ENCODE peak calls at places on chromosomes 5 and 9, in five cellular contexts. H is H9, J is HCT116, X is K562, O is neural progenitor cell. B is an unnamed sample.

GRCh38 chr5:118611332-118611945 is 376.9 kb downstream of the DTWD2 start:
- DNase-seq in H (peak), J (peak), X (peak), O (peak), B (peak)

GRCh38 chr9:96299823-96300222 is 2.2 kb downstream of the HSD17B3 start:
- DNase-seq in H (no peak), J (peak), X (no peak), O (no peak), B (no peak)

GRCh38 chr9:96885424-96885823 is 31.1 kb upstream of the ZNF782 start:
- DNase-seq in H (no peak), J (no peak), X (no peak), O (no peak), B (no peak)

GRCh38 chr9:95504053-95504963 is 12.5 kb downstream of the PTCH1 start:
- DNase-seq in H (peak), J (no peak), X (peak), O (peak), B (peak)

GRCh38 chr9:133813749-133814585 is 75.8 kb upstream of the SARDH start:
- DNase-seq in H (no peak), J (no peak), X (no peak), O (no peak), B (no peak)

GRCh38 chr9:2478421-2478820 is 143.2 kb upstream of the VLDLR start:
- DNase-seq in H (no peak), J (no peak), X (no peak), O (no peak), B (no peak)

GRCh38 chr9:120659209-120659608 is 55.1 kb downstream of the MEGF9 start:
- DNase-seq in H (no peak), J (no peak), X (no peak), O (no peak), B (no peak)

GRCh38 chr5:160500776-160501175 is 79.1 kb downstream of the PTTG1 start:
- DNase-seq in H (no peak), J (no peak), X (no peak), O (peak), B (no peak)

GRCh38 chr5:149063017-149063687 is at the start of gene SH3TC2:
- DNase-seq in H (peak), J (peak), X (no peak), O (peak), B (peak)

GRCh38 chr9:108789742-108790141 is 66.0 kb downstream of the ACTL7B start:
- DNase-seq in H (no peak), J (no peak), X (no peak), O (no peak), B (no peak)

DNA sequence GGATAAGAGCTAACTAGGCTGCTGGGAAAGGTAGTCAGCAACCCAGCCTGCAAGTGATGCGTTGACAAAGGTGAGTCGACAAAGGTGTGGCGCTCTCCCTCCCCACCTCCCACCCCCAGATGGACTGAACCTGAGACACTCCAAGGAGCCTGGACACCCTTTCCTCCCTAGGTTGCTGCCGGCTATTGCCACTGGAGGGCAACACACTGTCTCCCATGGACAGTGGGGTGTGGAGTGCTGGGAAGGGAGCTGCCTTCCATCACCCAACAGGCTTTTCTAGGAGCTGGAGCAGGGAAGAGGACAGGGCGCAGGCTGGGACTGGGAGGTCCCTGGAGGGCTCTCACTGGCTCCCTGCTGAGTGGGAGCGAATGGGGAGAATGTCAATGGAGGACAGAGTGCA is 75.4 kb upstream of the ARAP3 start:
- DNase-seq in H (peak), J (peak), X (peak), O (peak), B (peak)
- H3K27ac ChIP-seq in H (no peak), J (no peak), X (no peak), O (no peak), B (no peak)

DNA sequence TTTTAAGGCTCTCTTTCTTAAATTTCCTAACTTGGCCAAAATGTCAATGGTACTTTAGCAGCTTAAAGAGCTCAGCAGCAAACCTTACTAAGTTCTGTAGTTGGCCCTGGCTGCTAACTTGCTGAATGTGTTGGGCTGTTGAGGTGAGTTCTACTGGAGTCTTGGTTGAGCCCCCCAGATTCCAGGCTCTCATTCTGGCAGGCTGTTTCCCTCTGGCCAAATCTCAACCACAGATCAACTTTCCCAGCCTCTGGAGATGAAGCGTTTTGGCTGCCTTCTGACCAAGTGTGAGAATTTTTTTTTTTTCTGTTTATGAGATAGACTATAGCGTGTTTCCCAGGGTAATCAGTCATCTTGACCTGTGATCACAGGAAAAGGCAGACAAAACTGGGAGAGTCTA is 343.7 kb downstream of the EBF1 start:
- DNase-seq in H (no peak), J (no peak), X (no peak), O (no peak), B (no peak)
- H3K9ac ChIP-seq in H (no peak), J (no peak), X (no peak), O (no peak), B (no peak)

DNA sequence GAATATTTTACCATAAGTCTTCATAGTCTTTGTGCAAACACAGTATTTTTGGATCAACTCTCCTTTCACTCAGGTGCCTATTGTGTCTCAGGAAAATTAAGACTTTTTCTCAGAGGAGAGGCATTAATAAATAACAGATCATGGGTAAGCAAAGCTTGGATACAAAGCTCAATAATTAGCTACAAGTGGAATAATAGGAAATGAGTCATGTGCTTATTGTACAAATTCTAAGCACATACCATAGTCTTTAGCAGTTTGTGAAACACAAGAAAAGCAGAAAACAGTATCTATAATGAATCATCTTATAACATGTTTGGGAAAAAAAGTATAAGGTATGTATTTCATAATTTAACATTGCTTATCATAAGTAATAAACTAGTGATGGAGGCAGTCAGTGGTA is 477.0 kb downstream of the CDH10 start:
- DNase-seq in H (no peak), J (no peak), X (no peak), O (no peak), B (no peak)
- H3K27ac ChIP-seq in H (no peak), J (no peak), X (no peak), O (no peak), B (no peak)

GRCh38 chr5:38557309-38557710 is 864 bp upstream of the LIFR start:
- DNase-seq in H (no peak), J (no peak), X (no peak), O (no peak), B (no peak)
- H3K9ac ChIP-seq in H (peak), J (peak), X (peak), O (peak), B (peak)

GRCh38 chr9:503881-504852 is 289.5 kb downstream of the DOCK8 start:
- DNase-seq in H (peak), J (peak), X (peak), O (peak), B (peak)
- H3K27ac ChIP-seq in H (no peak), J (peak), X (no peak), O (no peak), B (no peak)

GRCh38 chr5:77046416-77047073 is 16.3 kb downstream of the AGGF1 start:
- DNase-seq in H (no peak), J (no peak), X (no peak), O (no peak), B (no peak)
- H3K9ac ChIP-seq in H (no peak), J (no peak), X (no peak), O (no peak), B (no peak)

DNA sequence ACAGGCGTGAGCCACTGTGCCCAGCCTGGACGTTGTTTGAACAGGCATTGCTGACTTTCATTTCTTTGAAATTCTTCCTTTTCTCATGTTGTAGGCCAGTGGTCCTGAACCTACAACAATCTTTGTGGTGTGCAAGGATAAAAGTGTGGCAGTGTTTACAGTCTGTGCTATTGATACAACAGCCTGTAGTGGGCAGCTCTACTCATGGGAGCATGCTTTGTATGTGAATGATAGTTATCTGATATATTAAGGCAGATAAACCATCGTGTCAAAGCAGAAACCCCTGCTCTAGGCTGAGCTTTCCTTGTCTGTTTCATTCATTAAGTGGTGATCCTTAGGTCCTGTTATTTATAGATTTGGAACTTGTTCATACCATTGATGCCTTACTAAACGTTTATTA is 42.6 kb downstream of the CSNK1G3 start:
- DNase-seq in H (no peak), J (no peak), X (no peak), O (no peak), B (no peak)
- H3K27ac ChIP-seq in H (no peak), J (no peak), X (no peak), O (no peak), B (no peak)

GRCh38 chr5:95859327-95860060 is 37.0 kb upstream of the GLRX start:
- DNase-seq in H (no peak), J (no peak), X (no peak), O (no peak), B (no peak)
- H3K9ac ChIP-seq in H (no peak), J (peak), X (no peak), O (no peak), B (peak)

B was measured in endodermal cell.